ENCODE peak calls at places on chromosomes 6 and 20, in six cellular contexts. Y, P, S, K, X and T are unnamed samples. For H3K4me1, the result is how much of the 10 kb centered on the place peaks cover.

GRCh38 chr20:20734475-20734948 is 22.1 kb upstream of the RALGAPA2 start:
- DNase-seq in Y (no peak), P (no peak), S (no peak), K (no peak), X (no peak), T (no peak)

GRCh38 chr6:1904898-1905297 is 295.2 kb downstream of the FOXC1 start:
- DNase-seq in Y (no peak), P (no peak), S (no peak), K (no peak), X (no peak), T (no peak)

GRCh38 chr6:113306552-113307145 is 550.5 kb upstream of the MARCKS start:
- DNase-seq in Y (peak), P (peak), S (peak), K (peak), X (peak), T (peak)

GRCh38 chr20:19001177-19001576 is 187.6 kb downstream of the SCP2D1 start:
- DNase-seq in Y (no peak), P (no peak), S (no peak), K (no peak), X (no peak), T (no peak)

GRCh38 chr6:94953867-94954631 is 623.3 kb upstream of the MANEA start:
- DNase-seq in Y (peak), P (no peak), S (no peak), K (no peak), X (no peak), T (no peak)

GRCh38 chr20:34825530-34826362 is at the start of gene NCOA6:
- DNase-seq in Y (peak), P (peak), S (peak), K (peak), X (peak), T (peak)

GRCh38 chr20:10288954-10289646 is 70.5 kb downstream of the SNAP25 start:
- DNase-seq in Y (no peak), P (no peak), S (no peak), K (no peak), X (no peak), T (no peak)

GRCh38 chr6:34152042-34152524 is 6.2 kb upstream of the GRM4 start:
- DNase-seq in Y (no peak), P (no peak), S (no peak), K (no peak), X (no peak), T (no peak)

GRCh38 chr6:13813621-13814175 is 659 bp downstream of the MCUR1 start:
- DNase-seq in Y (peak), P (peak), S (peak), K (peak), X (no peak), T (peak)

GRCh38 chr6:107706516-107706915 is 117.6 kb downstream of the SCML4 start:
- DNase-seq in Y (no peak), P (no peak), S (no peak), K (peak), X (no peak), T (no peak)

GRCh38 chr20:62409935-62410741 is 3.1 kb upstream of the CABLES2 start:
- DNase-seq in Y (peak), P (peak), S (peak), K (peak), X (no peak), T (peak)

GRCh38 chr6:30963641-30964040 is 19.9 kb upstream of the MUC21 start:
- DNase-seq in Y (peak), P (no peak), S (no peak), K (no peak), X (no peak), T (no peak)

GRCh38 chr6:168060521-168060931 is 18.5 kb downstream of the FRMD1 start:
- DNase-seq in Y (peak), P (peak), S (peak), K (peak), X (no peak), T (peak)

GRCh38 chr6:10146723-10147451 is 268.0 kb downstream of the TFAP2A start:
- DNase-seq in Y (peak), P (no peak), S (no peak), K (peak), X (no peak), T (no peak)

GRCh38 chr20:478949-479429 is 16.7 kb upstream of the TBC1D20 start:
- DNase-seq in Y (peak), P (no peak), S (no peak), K (peak), X (peak), T (no peak)

GRCh38 chr6:63573899-63574553 is 1.7 kb downstream of the LOC128125822 start:
- DNase-seq in Y (peak), P (no peak), S (peak), K (peak), X (peak), T (peak)

GRCh38 chr20:47981242-47981641 is 196.0 kb upstream of the SULF2 start:
- DNase-seq in Y (no peak), P (no peak), S (no peak), K (no peak), X (no peak), T (no peak)

GRCh38 chr6:41049955-41050354 is 3.0 kb upstream of the APOBEC2 start:
- DNase-seq in Y (no peak), P (no peak), S (no peak), K (no peak), X (no peak), T (no peak)

GRCh38 chr20:13280609-13281324 is 59.7 kb downstream of the ISM1 start:
- DNase-seq in Y (no peak), P (no peak), S (no peak), K (no peak), X (no peak), T (no peak)

GRCh38 chr6:35093783-35094182 is 47.4 kb downstream of the TCP11 start:
- DNase-seq in Y (no peak), P (no peak), S (no peak), K (no peak), X (no peak), T (no peak)

GRCh38 chr6:11275598-11275997 is 43.1 kb upstream of the NEDD9 start:
- DNase-seq in Y (no peak), P (no peak), S (no peak), K (no peak), X (peak), T (no peak)

GRCh38 chr6:166623318-166623717 is 3.7 kb downstream of the RPS6KA2 start:
- DNase-seq in Y (no peak), P (no peak), S (no peak), K (peak), X (no peak), T (no peak)

GRCh38 chr6:33091957-33092356 is 16.2 kb downstream of the HLA-DPB1 start:
- DNase-seq in Y (no peak), P (no peak), S (peak), K (peak), X (peak), T (peak)

GRCh38 chr20:62685781-62686555 is 22.7 kb upstream of the NTSR1 start:
- DNase-seq in Y (no peak), P (peak), S (peak), K (peak), X (no peak), T (peak)

GRCh38 chr6:39791850-39792500 is at the start of gene DAAM2:
- DNase-seq in Y (peak), P (peak), S (peak), K (peak), X (no peak), T (peak)

GRCh38 chr6:157648561-157648960 is 174.5 kb upstream of the SNX9 start:
- DNase-seq in Y (no peak), P (no peak), S (no peak), K (no peak), X (no peak), T (no peak)

GRCh38 chr6:129030231-129030630 is 147.3 kb downstream of the LAMA2 start:
- DNase-seq in Y (no peak), P (no peak), S (no peak), K (no peak), X (no peak), T (no peak)

GRCh38 chr20:45489083-45489531 is 19.6 kb downstream of the WFDC2 start:
- DNase-seq in Y (peak), P (no peak), S (no peak), K (peak), X (no peak), T (no peak)

GRCh38 chr6:2576499-2576898 is 174.2 kb downstream of the MYLK4 start:
- DNase-seq in Y (no peak), P (no peak), S (no peak), K (no peak), X (no peak), T (no peak)

GRCh38 chr20:41386502-41387427 is 20.1 kb upstream of the EMILIN3 start:
- DNase-seq in Y (peak), P (no peak), S (no peak), K (no peak), X (no peak), T (no peak)

GRCh38 chr6:91505199-91505598 is 918.3 kb upstream of the MAP3K7 start:
- DNase-seq in Y (no peak), P (no peak), S (no peak), K (no peak), X (no peak), T (no peak)

GRCh38 chr6:43715056-43715788 is 27.6 kb upstream of the MRPS18A start:
- DNase-seq in Y (no peak), P (no peak), S (no peak), K (no peak), X (no peak), T (peak)

GRCh38 chr6:117992856-117993255 is 85.8 kb downstream of the SLC35F1 start:
- DNase-seq in Y (no peak), P (no peak), S (no peak), K (no peak), X (no peak), T (no peak)

GRCh38 chr20:4371623-4372246 is 350.0 kb upstream of the PRND start:
- DNase-seq in Y (peak), P (no peak), S (no peak), K (no peak), X (no peak), T (no peak)

GRCh38 chr20:50017160-50017559 is 34.4 kb downstream of the SNAI1 start:
- DNase-seq in Y (no peak), P (no peak), S (no peak), K (no peak), X (no peak), T (no peak)
- H3K27ac ChIP-seq in Y (no peak), P (no peak), S (no peak), K (no peak), X (no peak), T (no peak)

DNA sequence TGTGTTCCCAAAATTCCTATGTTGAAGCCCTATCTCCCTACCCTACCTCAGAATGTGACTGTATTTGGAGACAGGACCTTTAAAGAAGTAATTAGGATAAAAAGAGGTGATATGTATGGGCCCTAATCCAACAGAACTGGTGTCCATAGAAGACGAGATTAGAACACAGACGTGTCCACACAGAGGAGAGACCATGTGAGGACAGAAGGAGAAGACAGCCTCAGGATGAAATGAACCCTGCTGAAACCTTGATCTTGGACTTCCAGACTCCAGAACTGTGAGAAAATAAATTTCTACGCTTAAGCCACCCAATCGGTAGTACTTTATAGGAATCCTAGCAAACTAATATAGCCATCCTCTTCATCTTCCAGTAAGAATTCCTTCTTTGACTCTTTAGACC is 35.7 kb downstream of the TRAF3IP2 start:
- DNase-seq in Y (no peak), P (no peak), S (no peak), K (no peak), X (no peak), T (no peak)
- H3K4me1 ChIP-seq in Y (under half), P (under half), S (half or more), K (under half), X (under half), T (under half)

DNA sequence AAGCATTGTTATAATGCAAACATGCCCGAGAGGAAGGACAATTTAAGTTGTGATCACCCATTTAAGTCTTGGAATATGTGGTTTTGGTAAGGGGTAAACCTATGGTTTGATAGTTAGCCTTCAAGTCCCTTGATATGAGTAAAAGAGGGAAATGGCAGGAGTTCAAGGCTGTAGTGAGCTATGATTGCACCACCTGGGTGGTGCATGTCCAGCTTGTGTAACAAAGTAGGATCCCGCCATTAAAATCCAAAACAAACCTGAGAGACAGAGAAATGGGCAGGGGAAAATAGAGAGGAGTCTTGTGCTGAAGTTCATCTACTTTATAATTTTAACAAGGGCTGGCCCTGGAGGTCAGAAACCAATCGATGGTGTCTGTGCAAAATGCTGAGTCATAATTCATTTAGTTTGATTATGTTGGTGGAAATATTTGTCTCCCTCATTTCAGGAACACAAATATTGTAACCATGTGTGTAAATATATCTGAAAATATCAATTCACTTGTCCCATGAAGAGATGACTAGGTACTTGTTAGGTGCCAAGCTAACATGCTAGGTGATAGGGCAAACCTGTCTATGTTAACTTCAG is 23.2 kb upstream of the ARMH2 start:
- DNase-seq in Y (no peak), P (no peak), S (no peak), K (no peak), X (no peak), T (no peak)
- H3K27ac ChIP-seq in Y (no peak), P (no peak), S (no peak), K (no peak), X (no peak), T (no peak)

DNA sequence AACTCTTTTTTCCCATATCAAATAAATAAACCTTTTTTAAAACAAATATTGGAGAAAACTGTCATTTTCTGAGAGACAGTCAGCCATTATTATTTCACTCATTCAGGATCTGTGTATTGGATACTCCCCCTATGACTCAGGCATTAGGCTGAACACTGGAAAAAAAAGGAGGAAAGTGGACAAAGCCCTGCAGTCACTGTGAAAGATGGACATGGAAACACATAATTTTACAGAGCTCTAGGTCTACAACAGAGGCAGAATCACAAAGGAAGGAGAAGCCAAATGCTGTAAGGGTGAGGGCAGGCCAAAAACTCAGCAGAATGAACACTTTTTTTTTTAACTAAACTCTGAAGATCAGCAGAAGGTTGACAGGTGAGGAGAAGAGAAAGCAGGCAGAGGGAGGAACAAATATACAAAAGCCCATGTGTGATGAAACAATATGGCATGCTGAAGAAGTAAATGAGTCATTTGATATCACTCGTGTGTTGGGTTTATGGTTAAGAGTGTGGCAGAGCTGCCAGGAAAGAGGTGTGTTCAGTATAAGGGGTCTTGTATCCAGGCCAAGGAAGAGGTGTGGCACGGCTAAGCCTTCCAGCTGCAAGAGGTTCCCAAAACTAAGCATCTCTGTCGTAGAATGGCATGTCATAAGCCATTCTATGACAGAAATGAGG is 39.1 kb downstream of the EPB41L2 start:
- DNase-seq in Y (peak), P (no peak), S (no peak), K (no peak), X (no peak), T (no peak)
- H3K4me1 ChIP-seq in Y (under half), P (under half), S (under half), K (under half), X (under half), T (under half)

GRCh38 chr20:50528129-50528528 is 17.9 kb downstream of the PTPN1 start:
- DNase-seq in Y (no peak), P (no peak), S (no peak), K (no peak), X (no peak), T (no peak)
- H3K27ac ChIP-seq in Y (no peak), P (no peak), S (no peak), K (no peak), X (no peak), T (peak)

DNA sequence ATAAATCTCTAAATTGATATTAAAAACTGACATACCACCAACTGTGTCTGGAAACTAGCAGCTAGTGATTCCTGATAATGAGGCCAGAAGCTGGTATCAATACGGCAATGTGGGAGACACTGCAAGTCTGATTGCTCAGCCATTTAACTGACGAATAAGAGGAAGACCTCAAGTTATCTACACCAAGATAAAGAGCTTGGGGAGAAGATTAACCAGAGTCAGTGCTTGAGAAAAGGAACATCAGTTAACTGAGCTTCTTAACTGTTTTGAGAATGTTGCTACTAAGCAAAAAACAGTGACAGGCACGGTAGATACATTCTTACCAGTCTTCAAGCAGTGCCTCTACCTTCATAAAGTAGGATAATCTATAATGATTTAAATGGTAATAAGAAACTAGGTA is 140.4 kb upstream of the TENT5A start:
- DNase-seq in Y (no peak), P (no peak), S (no peak), K (peak), X (no peak), T (no peak)
- H3K4me1 ChIP-seq in Y (under half), P (under half), S (under half), K (under half), X (under half), T (under half)

GRCh38 chr6:37512400-37512958 is 12.8 kb upstream of the CCDC167 start:
- DNase-seq in Y (no peak), P (no peak), S (no peak), K (peak), X (no peak), T (no peak)
- H3K27ac ChIP-seq in Y (no peak), P (no peak), S (no peak), K (no peak), X (peak), T (no peak)

DNA sequence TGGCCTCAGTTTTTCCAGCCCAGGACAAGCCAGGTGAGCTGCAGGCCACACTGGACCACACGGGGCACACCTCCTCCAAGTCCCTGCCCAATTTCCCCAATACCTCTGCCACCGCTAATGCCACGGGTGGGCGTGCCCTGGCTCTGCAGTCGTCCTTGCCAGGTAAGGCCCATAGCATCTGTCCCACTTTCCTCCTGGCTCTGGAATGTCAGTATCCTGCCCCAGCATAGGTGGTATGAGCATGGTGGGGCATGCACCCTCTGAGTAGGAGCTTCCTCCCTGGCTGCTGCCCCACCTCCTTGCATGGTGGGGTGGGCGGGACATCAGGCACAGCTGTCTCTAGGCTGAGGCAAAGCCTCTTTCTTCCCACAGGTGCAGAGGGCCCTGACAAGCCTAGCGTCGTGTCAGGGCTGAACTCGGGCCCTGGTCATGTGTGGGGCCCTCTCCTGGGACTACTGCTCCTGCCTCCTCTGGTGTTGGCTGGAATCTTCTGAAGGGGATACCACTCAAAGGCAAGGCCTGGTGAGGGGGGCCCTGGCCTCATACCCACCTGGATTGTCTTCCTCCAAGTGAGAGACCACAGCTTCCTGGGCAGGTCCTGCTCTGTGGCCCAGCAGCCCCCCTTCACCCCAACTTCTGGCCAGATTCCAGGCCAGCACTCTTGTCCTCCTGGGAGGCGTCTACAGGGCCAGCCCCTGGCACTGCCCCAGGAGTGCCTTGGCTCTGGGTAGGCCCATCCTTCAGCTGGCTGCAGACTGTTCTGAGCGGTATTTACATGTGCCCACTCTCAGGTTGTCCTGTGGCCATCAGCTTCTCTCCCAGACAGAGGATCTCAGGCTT is 9.1 kb downstream of the PI16 start:
- DNase-seq in Y (no peak), P (peak), S (no peak), K (no peak), X (peak), T (peak)
- H3K4me1 ChIP-seq in Y (under half), P (under half), S (under half), K (under half), X (half or more), T (under half)